ENCODE peak calls at places on chromosomes 13 and 19, in four cellular contexts. Y, D, K and Z are unnamed samples.

GRCh38 chr19:58476498-58477015 is 405 bp downstream of the ZNF446 start:
- DNase-seq in D (no peak), K (no peak), Y (no peak), Z (no peak)

GRCh38 chr19:14147797-14148605 is 11.6 kb upstream of the ASF1B start:
- DNase-seq in D (peak), K (peak), Y (no peak), Z (no peak)

GRCh38 chr19:49499030-49499670 is 2.9 kb downstream of the RPS11 start:
- DNase-seq in Y (no peak), D (peak), K (no peak), Z (no peak)

GRCh38 chr13:93932901-93933300 is 546.6 kb downstream of the DCT start:
- DNase-seq in K (no peak), D (no peak), Y (no peak), Z (no peak)

GRCh38 chr13:47621931-47622330 is 379.1 kb downstream of the SUCLA2 start:
- DNase-seq in D (no peak), K (no peak), Y (no peak), Z (no peak)

GRCh38 chr19:31511696-31512095 is 162.5 kb upstream of the TSHZ3 start:
- DNase-seq in K (no peak), Y (no peak), D (no peak), Z (no peak)

GRCh38 chr13:38767506-38768265 is 80.8 kb downstream of the FREM2 start:
- DNase-seq in Y (no peak), D (no peak), K (no peak), Z (no peak)

GRCh38 chr19:45250216-45250831 is 747 bp upstream of the MARK4 start:
- DNase-seq in D (no peak), K (no peak), Y (no peak), Z (no peak)

GRCh38 chr13:24063281-24063851 is 97.2 kb upstream of the SPATA13 start:
- DNase-seq in K (no peak), D (peak), Y (no peak), Z (no peak)

GRCh38 chr13:26051231-26052135 is at the start of gene SHISA2:
- DNase-seq in K (no peak), Y (no peak), D (peak), Z (peak)

GRCh38 chr13:30388401-30389283 is 33.7 kb upstream of the UBE2L5 start:
- DNase-seq in D (no peak), K (no peak), Y (no peak), Z (no peak)

GRCh38 chr13:48533986-48534600 is 1.2 kb upstream of the RCBTB2 start:
- DNase-seq in D (no peak), K (no peak), Y (no peak), Z (no peak)

GRCh38 chr19:55113570-55114039 is 3.8 kb downstream of the PPP1R12C start:
- DNase-seq in K (no peak), Y (no peak), D (peak), Z (no peak)